ENCODE peak calls at places on chromosomes 6 and 20, in eight cellular contexts. K, E, B, P, I, D, C and Q are unnamed samples. For H3K9me3, the result is how much of the 10 kb centered on the place peaks cover.

GRCh38 chr6:118968416-118968815 is 33.5 kb upstream of the MCM9 start:
- DNase-seq in E (peak), I (no peak), K (no peak), C (no peak), D (peak), P (no peak), B (no peak), Q (peak)

GRCh38 chr6:106206905-106207304 is 118.7 kb downstream of the ATG5 start:
- DNase-seq in D (no peak), P (no peak), B (no peak), I (no peak), K (no peak), C (no peak), E (no peak), Q (no peak)

GRCh38 chr6:9126845-9127560 is 691.7 kb upstream of the SLC35B3 start:
- DNase-seq in P (no peak), D (peak), C (no peak), K (no peak), I (no peak), E (peak), B (no peak), Q (no peak)

GRCh38 chr6:70860044-70860443 is 96.8 kb downstream of the B3GAT2 start:
- DNase-seq in K (no peak), B (no peak), C (no peak), P (no peak), E (peak), I (no peak), D (no peak), Q (no peak)

GRCh38 chr6:37285861-37286311 is 27.9 kb upstream of the TMEM217 start:
- DNase-seq in C (no peak), D (no peak), K (no peak), E (no peak), B (no peak), I (no peak), P (no peak), Q (no peak)

GRCh38 chr6:6407061-6407723 is 86.7 kb upstream of the F13A1 start:
- DNase-seq in C (no peak), D (no peak), K (no peak), E (no peak), B (no peak), I (no peak), P (no peak), Q (no peak)

GRCh38 chr20:32559753-32560380 is 25.3 kb downstream of the NOL4L start:
- DNase-seq in E (no peak), C (peak), K (no peak), P (no peak), I (no peak), B (no peak), D (peak), Q (no peak)

GRCh38 chr20:25233016-25233772 is 14.7 kb upstream of the PYGB start:
- DNase-seq in B (peak), I (peak), C (no peak), E (peak), P (no peak), D (peak), K (peak), Q (no peak)

GRCh38 chr20:40986774-40987173 is 41.8 kb upstream of the TOP1 start:
- DNase-seq in D (no peak), C (no peak), B (no peak), E (no peak), K (no peak), P (no peak), I (no peak), Q (no peak)

GRCh38 chr6:39948156-39948850 is 14.0 kb upstream of the MOCS1 start:
- DNase-seq in B (no peak), D (no peak), I (no peak), C (no peak), P (no peak), K (no peak), E (no peak), Q (no peak)

GRCh38 chr6:158500016-158500735 is 59.7 kb upstream of the TMEM181 start:
- DNase-seq in K (no peak), C (no peak), P (no peak), E (peak), I (no peak), B (no peak), D (peak), Q (no peak)

GRCh38 chr6:25342784-25343183 is 63.6 kb downstream of the CARMIL1 start:
- DNase-seq in B (no peak), D (peak), P (no peak), E (peak), K (no peak), C (peak), I (no peak), Q (peak)

GRCh38 chr6:169640347-169640972 is 61.4 kb downstream of the WDR27 start:
- DNase-seq in C (no peak), P (peak), K (no peak), B (no peak), E (peak), I (no peak), D (no peak), Q (no peak)

GRCh38 chr20:2745060-2745910 is 52.7 kb downstream of the EBF4 start:
- DNase-seq in D (no peak), I (no peak), E (no peak), K (peak), P (no peak), B (no peak), C (no peak), Q (no peak)

GRCh38 chr20:63155266-63156165 is 60.4 kb downstream of the YTHDF1 start:
- DNase-seq in C (no peak), K (no peak), E (no peak), D (no peak), B (peak), P (no peak), I (no peak), Q (no peak)

GRCh38 chr6:40631760-40632159 is 44.6 kb upstream of the LRFN2 start:
- DNase-seq in D (no peak), P (no peak), C (peak), I (no peak), E (no peak), B (no peak), K (no peak), Q (no peak)

GRCh38 chr6:163356324-163356723 is 58.2 kb upstream of the QKI start:
- DNase-seq in C (peak), P (no peak), B (peak), E (peak), D (peak), I (peak), K (no peak), Q (peak)

GRCh38 chr6:41209976-41210375 is 9.0 kb upstream of the TREML2 start:
- DNase-seq in I (no peak), E (no peak), P (no peak), B (no peak), C (no peak), K (no peak), D (no peak), Q (no peak)

GRCh38 chr6:83062225-83062624 is 3.4 kb downstream of the UBE3D start:
- DNase-seq in E (peak), C (no peak), I (no peak), P (no peak), B (no peak), D (no peak), K (no peak), Q (no peak)

GRCh38 chr6:169559001-169559441 is 142.8 kb downstream of the WDR27 start:
- DNase-seq in D (no peak), C (no peak), B (no peak), I (no peak), K (no peak), P (no peak), E (peak), Q (no peak)

GRCh38 chr20:59751075-59751711 is 146.9 kb downstream of the PHACTR3 start:
- DNase-seq in C (peak), D (peak), P (peak), B (peak), K (peak), I (peak), E (peak), Q (peak)

GRCh38 chr6:29424575-29424974 is 9.8 kb downstream of the OR12D1 start:
- DNase-seq in C (no peak), K (no peak), E (no peak), D (no peak), B (no peak), I (no peak), P (no peak), Q (no peak)

GRCh38 chr6:50977796-50978195 is 159.1 kb downstream of the TFAP2B start:
- DNase-seq in D (no peak), P (no peak), B (no peak), C (no peak), E (no peak), I (no peak), K (no peak), Q (no peak)

GRCh38 chr6:37779902-37780628 is 39.5 kb upstream of the ZFAND3 start:
- DNase-seq in K (no peak), I (no peak), D (no peak), E (no peak), B (peak), C (no peak), P (no peak), Q (no peak)

GRCh38 chr6:2127484-2127911 is 117.9 kb downstream of the GMDS start:
- DNase-seq in D (no peak), K (peak), P (peak), B (no peak), I (no peak), C (no peak), E (no peak), Q (no peak)

GRCh38 chr20:13819885-13820645 is 35.2 kb downstream of the NDUFAF5 start:
- DNase-seq in C (peak), K (peak), B (peak), D (peak), E (peak), P (peak), I (peak), Q (peak)

GRCh38 chr6:81515562-81516453 is 236.7 kb downstream of the TENT5A start:
- DNase-seq in D (no peak), B (no peak), K (no peak), C (no peak), E (peak), I (no peak), P (peak), Q (peak)

GRCh38 chr6:4575724-4576123 is 200.5 kb upstream of the CDYL start:
- DNase-seq in K (no peak), P (no peak), E (peak), C (no peak), B (no peak), I (no peak), D (no peak), Q (no peak)

GRCh38 chr20:15195378-15195777 is 858.0 kb upstream of the FLRT3 start:
- DNase-seq in C (no peak), B (no peak), K (no peak), E (no peak), D (peak), I (no peak), P (no peak), Q (no peak)

GRCh38 chr6:136030131-136030530 is 178.6 kb downstream of the PDE7B start:
- DNase-seq in C (peak), D (no peak), E (no peak), I (no peak), P (no peak), K (no peak), B (no peak), Q (no peak)

GRCh38 chr6:3421763-3422456 is 34.9 kb downstream of the SLC22A23 start:
- DNase-seq in E (peak), D (peak), C (no peak), P (peak), I (no peak), K (no peak), B (no peak), Q (peak)

DNA sequence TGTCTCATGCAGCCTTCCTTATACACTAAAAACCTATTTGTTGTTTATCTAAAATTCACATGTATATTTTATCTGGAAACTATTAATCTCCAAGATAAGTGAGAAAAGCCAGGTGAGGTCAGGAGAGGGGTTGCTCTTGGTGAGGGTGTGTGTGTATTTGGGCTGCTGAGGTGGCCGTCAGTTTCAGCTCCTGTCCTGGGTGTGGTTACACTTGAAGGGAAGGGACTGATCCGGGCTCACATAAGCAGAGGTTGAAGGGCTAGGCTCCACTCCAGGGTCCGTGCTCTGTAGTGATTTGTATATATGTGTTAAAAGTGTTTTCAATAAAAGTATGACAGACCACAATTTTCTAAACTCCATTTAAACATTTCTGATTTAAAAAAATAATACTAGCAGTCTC is 13.5 kb upstream of the SNAI1 start:
- DNase-seq in P (no peak), E (no peak), C (no peak), I (no peak), B (peak), D (no peak), K (no peak), Q (no peak)
- H3K4me3 ChIP-seq in P (no peak), E (no peak), C (no peak), I (no peak), B (no peak), D (no peak), K (no peak), Q (no peak)

GRCh38 chr6:33808781-33809180 is 5.0 kb upstream of the MLN start:
- DNase-seq in I (no peak), P (no peak), B (no peak), D (no peak), K (no peak), C (no peak), E (no peak), Q (no peak)

GRCh38 chr6:33809619-33810018 is 5.8 kb upstream of the MLN start:
- DNase-seq in P (no peak), I (no peak), K (no peak), D (no peak), B (peak), C (no peak), E (no peak), Q (no peak)

GRCh38 chr6:33806795-33807194 is 3.0 kb upstream of the MLN start:
- DNase-seq in I (no peak), P (no peak), B (peak), K (no peak), E (no peak), C (no peak), D (no peak), Q (no peak)

GRCh38 chr6:33803571-33804053 is at the start of gene MLN:
- DNase-seq in B (no peak), C (no peak), K (no peak), D (no peak), I (no peak), P (no peak), E (no peak), Q (no peak)

DNA sequence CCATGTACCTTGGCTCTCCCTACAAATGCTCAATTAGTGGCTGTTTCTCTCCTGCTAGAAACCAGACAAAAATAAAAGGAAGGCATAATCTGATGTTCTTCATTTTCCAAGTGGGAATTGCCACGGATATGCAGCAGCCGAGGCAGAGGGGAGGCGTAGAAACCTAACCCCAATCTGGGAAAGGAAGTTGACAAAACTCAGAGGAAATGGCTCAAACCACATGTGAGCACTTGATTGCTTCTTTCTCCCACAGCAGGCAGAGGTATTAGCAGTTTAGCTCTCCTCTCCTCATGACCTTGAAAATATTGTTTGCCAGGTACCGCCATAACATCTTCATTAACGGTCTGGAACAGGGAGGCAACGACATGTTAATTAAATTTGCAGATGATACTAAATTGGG is 3.8 kb upstream of the MLN start:
- DNase-seq in I (no peak), D (no peak), K (no peak), B (peak), E (no peak), P (no peak), C (no peak), Q (no peak)
- H3K9me3 ChIP-seq in I (under half), D (under half), K (under half), B (under half), E (under half), P (under half), C (under half), Q (under half)

GRCh38 chr20:35715611-35716010 is 16.4 kb downstream of the ROMO1 start:
- DNase-seq in P (no peak), K (no peak), D (no peak), B (no peak), C (no peak), E (no peak), I (no peak), Q (no peak)
- H3K4me3 ChIP-seq in P (no peak), K (no peak), D (no peak), B (no peak), C (no peak), E (no peak), I (no peak), Q (no peak)

GRCh38 chr6:16305788-16306187 is 67.4 kb downstream of the GMPR start:
- DNase-seq in E (no peak), K (no peak), D (no peak), C (no peak), B (no peak), I (no peak), P (no peak), Q (no peak)
- H3K9me3 ChIP-seq in E (under half), K (under half), D (under half), C (under half), B (under half), I (under half), P (under half), Q (under half)

DNA sequence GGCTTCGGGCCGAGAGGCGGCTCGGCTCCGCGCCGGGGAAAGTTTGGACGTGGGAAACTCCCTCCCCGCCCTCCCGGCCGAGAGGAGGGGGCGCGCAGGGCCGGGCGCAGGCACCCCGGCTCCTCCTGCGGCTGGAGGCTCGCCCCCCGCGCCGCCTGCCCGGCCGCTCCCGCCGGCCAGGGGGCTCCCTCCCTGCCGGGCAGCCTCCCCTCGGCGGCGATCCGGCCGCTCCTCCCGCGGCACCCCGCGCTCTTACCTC is 370 bp downstream of the CDH22 start:
- DNase-seq in P (no peak), E (no peak), C (peak), I (no peak), D (no peak), B (no peak), K (no peak), Q (no peak)
- H3K4me3 ChIP-seq in P (no peak), E (peak), C (peak), I (no peak), D (no peak), B (peak), K (peak), Q (peak)

DNA sequence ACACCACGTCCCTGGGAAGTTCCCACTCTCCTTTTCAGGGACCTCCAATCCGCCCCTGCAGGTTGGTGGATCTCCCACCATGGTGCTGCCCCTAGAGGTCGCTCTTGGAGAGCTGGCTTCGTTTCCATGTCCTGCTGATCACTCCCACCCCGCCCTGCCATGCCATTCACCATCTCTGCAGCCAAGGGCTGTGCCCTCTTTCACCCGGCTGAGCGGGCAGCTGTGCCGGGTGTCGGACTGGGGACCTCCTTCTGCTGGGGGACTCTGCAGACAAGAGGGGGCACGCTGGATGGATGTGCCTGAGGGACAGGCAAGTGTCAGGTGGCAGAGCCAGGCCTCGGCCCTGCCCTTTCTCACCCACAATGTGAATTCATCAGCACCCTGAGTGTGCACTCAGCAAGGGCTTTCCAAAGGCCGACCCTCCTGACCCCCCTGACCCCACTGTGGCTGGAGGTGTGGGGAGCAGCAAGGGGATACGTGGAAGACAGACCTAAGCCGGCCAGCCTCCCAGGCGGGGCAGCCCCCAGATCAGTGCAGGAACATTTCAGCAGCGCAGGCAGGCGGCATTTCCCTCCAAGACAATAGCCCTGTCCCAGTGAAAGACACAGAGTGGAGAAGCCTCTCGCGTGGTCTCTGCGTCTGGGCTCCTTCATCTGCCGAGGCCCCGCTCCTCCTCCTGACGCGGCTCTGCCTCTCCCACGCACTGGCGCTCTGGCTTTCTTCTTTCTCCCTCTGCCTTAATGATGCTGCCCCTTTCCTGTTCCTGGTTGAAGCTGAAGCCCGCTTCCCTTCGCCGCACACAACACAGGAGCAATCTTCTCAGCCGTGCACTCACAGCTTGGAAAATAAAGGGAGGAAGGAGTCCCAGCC is 347.2 kb downstream of the CDH4 start:
- DNase-seq in I (no peak), D (no peak), K (no peak), E (no peak), C (peak), B (peak), P (no peak), Q (no peak)
- H3K9me3 ChIP-seq in I (under half), D (under half), K (under half), E (under half), C (under half), B (under half), P (under half), Q (under half)